ENCODE peak calls at places on chromosome 17, in six cellular contexts. One of them, this sample, is unnamed.
A peak's percentile ranks its signal among the peaks of the same experiment; 100 is the strongest.

GRCh38 chr17:76995352-76996105 is 127.3 kb downstream of the MGAT5B start:
- DNase-seq in cardiac muscle cell: no peak
- DNase-seq in adrenal gland: no peak
- DNase-seq in GM23248: no peak
- DNase-seq in IMR-90: no peak
- DNase-seq in mammary epithelial cell: no peak
- DNase-seq in this sample: no peak

GRCh38 chr17:78602246-78602645 is 25.1 kb upstream of the DNAH17 start:
- DNase-seq in mammary epithelial cell: no peak
- DNase-seq in adrenal gland: no peak
- DNase-seq in GM23248: no peak
- DNase-seq in IMR-90: no peak
- DNase-seq in cardiac muscle cell: no peak
- DNase-seq in this sample: no peak

GRCh38 chr17:47819475-47819874 is 2.1 kb downstream of the OSBPL7 start:
- DNase-seq in adrenal gland: no peak
- DNase-seq in cardiac muscle cell: no peak
- DNase-seq in IMR-90: no peak
- DNase-seq in mammary epithelial cell: no peak
- DNase-seq in GM23248: no peak
- DNase-seq in this sample: no peak

GRCh38 chr17:42414782-42415409 is 8.2 kb downstream of the CAVIN1 start:
- DNase-seq in GM23248: no peak
- DNase-seq in mammary epithelial cell: no peak
- DNase-seq in IMR-90: no peak
- DNase-seq in cardiac muscle cell: no peak
- DNase-seq in adrenal gland: no peak
- DNase-seq in this sample: no peak

GRCh38 chr17:37813753-37814152 is 68.9 kb upstream of the HNF1B start:
- DNase-seq in GM23248: peak; percentile 56
- DNase-seq in adrenal gland: no peak
- DNase-seq in IMR-90: peak; percentile 100
- DNase-seq in mammary epithelial cell: no peak
- DNase-seq in cardiac muscle cell: no peak
- DNase-seq in this sample: peak; percentile 83

GRCh38 chr17:43401293-43401692 is 2.5 kb downstream of the ARL4D start:
- DNase-seq in mammary epithelial cell: peak; percentile 93
- DNase-seq in cardiac muscle cell: no peak
- DNase-seq in GM23248: peak; percentile 98
- DNase-seq in IMR-90: peak; percentile 88
- DNase-seq in adrenal gland: peak; percentile 72
- DNase-seq in this sample: peak; percentile 97

GRCh38 chr17:76989519-76989918 is 121.3 kb downstream of the MGAT5B start:
- DNase-seq in adrenal gland: no peak
- DNase-seq in cardiac muscle cell: no peak
- DNase-seq in mammary epithelial cell: no peak
- DNase-seq in GM23248: no peak
- DNase-seq in IMR-90: no peak
- DNase-seq in this sample: no peak

GRCh38 chr17:19000531-19001011 is 4.0 kb downstream of the FAM83G start:
- DNase-seq in mammary epithelial cell: peak; percentile 82
- DNase-seq in adrenal gland: peak; percentile 77
- DNase-seq in GM23248: peak; percentile 55
- DNase-seq in IMR-90: peak; percentile 59
- DNase-seq in cardiac muscle cell: no peak
- DNase-seq in this sample: no peak

GRCh38 chr17:78780852-78781338 is 1.2 kb downstream of the CYTH1 start:
- DNase-seq in GM23248: peak; percentile 68
- DNase-seq in mammary epithelial cell: no peak
- DNase-seq in IMR-90: no peak
- DNase-seq in cardiac muscle cell: no peak
- DNase-seq in adrenal gland: peak; percentile 59
- DNase-seq in this sample: no peak

GRCh38 chr17:64507418-64507766 is 615 bp downstream of the CEP95 start:
- DNase-seq in adrenal gland: peak; percentile 56
- DNase-seq in GM23248: peak; percentile 91
- DNase-seq in mammary epithelial cell: peak; percentile 61
- DNase-seq in IMR-90: peak; percentile 68
- DNase-seq in cardiac muscle cell: peak; percentile 72
- DNase-seq in this sample: peak; percentile 64

GRCh38 chr17:72634621-72635020 is 457.9 kb downstream of the SLC39A11 start:
- DNase-seq in adrenal gland: no peak
- DNase-seq in mammary epithelial cell: peak; percentile 83
- DNase-seq in cardiac muscle cell: no peak
- DNase-seq in IMR-90: no peak
- DNase-seq in GM23248: no peak
- DNase-seq in this sample: no peak

GRCh38 chr17:30093463-30094147 is 23.0 kb upstream of the NSRP1 start:
- DNase-seq in GM23248: peak; percentile 71
- DNase-seq in IMR-90: peak; percentile 58
- DNase-seq in adrenal gland: peak; percentile 47
- DNase-seq in mammary epithelial cell: peak; percentile 43
- DNase-seq in cardiac muscle cell: peak; percentile 76
- DNase-seq in this sample: peak; percentile 18

GRCh38 chr17:79777166-79777843 is 643 bp upstream of the CBX2 start:
- DNase-seq in cardiac muscle cell: peak; percentile 58
- DNase-seq in adrenal gland: peak; percentile 60
- DNase-seq in GM23248: peak; percentile 64
- DNase-seq in IMR-90: peak; percentile 32
- DNase-seq in mammary epithelial cell: peak; percentile 30
- DNase-seq in this sample: peak; percentile 86

GRCh38 chr17:71632328-71632727 is 488.5 kb upstream of the SOX9 start:
- DNase-seq in cardiac muscle cell: no peak
- DNase-seq in mammary epithelial cell: peak; percentile 35
- DNase-seq in GM23248: peak; percentile 58
- DNase-seq in IMR-90: peak; percentile 41
- DNase-seq in adrenal gland: no peak
- DNase-seq in this sample: no peak

GRCh38 chr17:75619506-75620431 is 13.5 kb upstream of the SMIM5 start:
- DNase-seq in cardiac muscle cell: peak; percentile 47
- DNase-seq in IMR-90: peak; percentile 23
- DNase-seq in adrenal gland: peak; percentile 33
- DNase-seq in mammary epithelial cell: no peak
- DNase-seq in GM23248: peak; percentile 50
- DNase-seq in this sample: peak; percentile 52

GRCh38 chr17:65438708-65439294 is 122.6 kb downstream of the AXIN2 start:
- DNase-seq in adrenal gland: no peak
- DNase-seq in GM23248: peak; percentile 33
- DNase-seq in cardiac muscle cell: peak; percentile 44
- DNase-seq in IMR-90: peak; percentile 22
- DNase-seq in mammary epithelial cell: no peak
- DNase-seq in this sample: no peak

GRCh38 chr17:63623786-63624185 is 1.6 kb downstream of the MAP3K3 start:
- DNase-seq in IMR-90: no peak
- DNase-seq in cardiac muscle cell: no peak
- DNase-seq in GM23248: no peak
- DNase-seq in adrenal gland: no peak
- DNase-seq in mammary epithelial cell: no peak
- DNase-seq in this sample: no peak

GRCh38 chr17:7445011-7445927 is at the start of gene CHRNB1:
- DNase-seq in GM23248: peak; percentile 62
- DNase-seq in cardiac muscle cell: peak; percentile 93
- DNase-seq in mammary epithelial cell: no peak
- DNase-seq in adrenal gland: peak; percentile 98
- DNase-seq in IMR-90: peak; percentile 27
- DNase-seq in this sample: no peak
- H3K4me3 ChIP-seq in GM23248: peak within 1 kb of the TSS; percentile 56
- H3K4me3 ChIP-seq in cardiac muscle cell: peak within 1 kb of the TSS; percentile 28
- H3K4me3 ChIP-seq in mammary epithelial cell: peak within 1 kb of the TSS; percentile 43
- H3K4me3 ChIP-seq in adrenal gland: peak within 1 kb of the TSS; percentile 35
- H3K4me3 ChIP-seq in IMR-90: peak within 1 kb of the TSS; percentile 32
- H3K4me3 ChIP-seq in this sample: no peak within 1 kb of the TSS

GRCh38 chr17:50239913-50240312 is 34.4 kb upstream of the TMEM92 start:
- DNase-seq in adrenal gland: no peak
- DNase-seq in GM23248: peak; percentile 54
- DNase-seq in IMR-90: no peak
- DNase-seq in cardiac muscle cell: no peak
- DNase-seq in mammary epithelial cell: no peak
- DNase-seq in this sample: no peak

GRCh38 chr17:50238594-50239287 is 35.5 kb upstream of the TMEM92 start:
- DNase-seq in adrenal gland: no peak
- DNase-seq in IMR-90: peak; percentile 62
- DNase-seq in cardiac muscle cell: no peak
- DNase-seq in GM23248: peak; percentile 76
- DNase-seq in mammary epithelial cell: peak; percentile 21
- DNase-seq in this sample: no peak

GRCh38 chr17:50241431-50241830 is 32.8 kb upstream of the TMEM92 start:
- DNase-seq in mammary epithelial cell: no peak
- DNase-seq in cardiac muscle cell: no peak
- DNase-seq in adrenal gland: no peak
- DNase-seq in GM23248: no peak
- DNase-seq in IMR-90: no peak
- DNase-seq in this sample: no peak

GRCh38 chr17:50244771-50245170 is 29.5 kb upstream of the TMEM92 start:
- DNase-seq in mammary epithelial cell: no peak
- DNase-seq in IMR-90: no peak
- DNase-seq in cardiac muscle cell: no peak
- DNase-seq in adrenal gland: no peak
- DNase-seq in GM23248: no peak
- DNase-seq in this sample: no peak

GRCh38 chr17:50240876-50241275 is 33.4 kb upstream of the TMEM92 start:
- DNase-seq in GM23248: peak; percentile 79
- DNase-seq in IMR-90: peak; percentile 81
- DNase-seq in cardiac muscle cell: no peak
- DNase-seq in mammary epithelial cell: no peak
- DNase-seq in adrenal gland: no peak
- DNase-seq in this sample: no peak
- H3K9me3 ChIP-seq in GM23248: no peaks in the 10 kb centered on the region
- H3K9me3 ChIP-seq in IMR-90: no peaks in the 10 kb centered on the region
- H3K9me3 ChIP-seq in cardiac muscle cell: no peaks in the 10 kb centered on the region
- H3K9me3 ChIP-seq in mammary epithelial cell: no peaks in the 10 kb centered on the region
- H3K9me3 ChIP-seq in adrenal gland: no peaks in the 10 kb centered on the region
- H3K9me3 ChIP-seq in this sample: peaks cover 16% of the 10 kb centered on the region

DNA sequence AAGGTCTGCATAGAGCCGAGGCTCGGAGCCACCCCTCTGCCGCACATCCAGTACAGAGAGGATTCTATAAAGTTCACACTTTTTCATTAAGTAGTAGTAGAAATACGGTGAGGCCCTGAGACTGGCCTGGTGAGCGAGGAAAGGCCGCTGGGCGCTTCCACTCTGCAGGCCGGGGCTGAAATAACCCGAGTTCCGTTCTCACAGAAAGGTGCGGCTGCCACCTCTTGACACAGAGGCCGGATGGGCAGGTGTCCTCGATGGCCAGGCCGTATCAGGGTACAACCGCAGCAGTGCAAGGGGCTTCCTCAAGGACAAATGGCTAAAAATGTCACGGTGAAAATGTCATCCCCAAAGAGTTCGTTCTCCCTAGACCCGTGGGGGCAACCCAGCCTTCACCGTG is 770 bp upstream of the PCYT2 start:
- DNase-seq in cardiac muscle cell: no peak
- DNase-seq in IMR-90: no peak
- DNase-seq in adrenal gland: no peak
- DNase-seq in mammary epithelial cell: no peak
- DNase-seq in GM23248: no peak
- DNase-seq in this sample: no peak
- H3K36me3 ChIP-seq in cardiac muscle cell: peaks cover 20% of the 10 kb centered on the region
- H3K36me3 ChIP-seq in IMR-90: peaks cover 49% of the 10 kb centered on the region
- H3K36me3 ChIP-seq in adrenal gland: peaks cover 36% of the 10 kb centered on the region
- H3K36me3 ChIP-seq in mammary epithelial cell: peaks cover 12% of the 10 kb centered on the region
- H3K36me3 ChIP-seq in GM23248: peaks cover 10% of the 10 kb centered on the region
- H3K36me3 ChIP-seq in this sample: peaks cover 44% of the 10 kb centered on the region

GRCh38 chr17:81517009-81517338 is 4.4 kb upstream of the ACTG1 start:
- DNase-seq in adrenal gland: no peak
- DNase-seq in cardiac muscle cell: peak; percentile 0
- DNase-seq in IMR-90: no peak
- DNase-seq in mammary epithelial cell: no peak
- DNase-seq in GM23248: no peak
- DNase-seq in this sample: no peak

GRCh38 chr17:81518785-81519283 is 6.2 kb upstream of the ACTG1 start:
- DNase-seq in cardiac muscle cell: peak; percentile 33
- DNase-seq in GM23248: peak; percentile 79
- DNase-seq in adrenal gland: peak; percentile 38
- DNase-seq in mammary epithelial cell: peak; percentile 49
- DNase-seq in IMR-90: no peak
- DNase-seq in this sample: no peak

GRCh38 chr17:81519284-81520020 is 6.9 kb upstream of the ACTG1 start:
- DNase-seq in adrenal gland: peak; percentile 60
- DNase-seq in cardiac muscle cell: peak; percentile 53
- DNase-seq in IMR-90: no peak
- DNase-seq in GM23248: peak; percentile 59
- DNase-seq in mammary epithelial cell: peak; percentile 40
- DNase-seq in this sample: no peak

GRCh38 chr17:81517339-81518112 is 4.9 kb upstream of the ACTG1 start:
- DNase-seq in mammary epithelial cell: no peak
- DNase-seq in IMR-90: no peak
- DNase-seq in cardiac muscle cell: peak; percentile 14
- DNase-seq in adrenal gland: no peak
- DNase-seq in GM23248: peak; percentile 52
- DNase-seq in this sample: no peak

DNA sequence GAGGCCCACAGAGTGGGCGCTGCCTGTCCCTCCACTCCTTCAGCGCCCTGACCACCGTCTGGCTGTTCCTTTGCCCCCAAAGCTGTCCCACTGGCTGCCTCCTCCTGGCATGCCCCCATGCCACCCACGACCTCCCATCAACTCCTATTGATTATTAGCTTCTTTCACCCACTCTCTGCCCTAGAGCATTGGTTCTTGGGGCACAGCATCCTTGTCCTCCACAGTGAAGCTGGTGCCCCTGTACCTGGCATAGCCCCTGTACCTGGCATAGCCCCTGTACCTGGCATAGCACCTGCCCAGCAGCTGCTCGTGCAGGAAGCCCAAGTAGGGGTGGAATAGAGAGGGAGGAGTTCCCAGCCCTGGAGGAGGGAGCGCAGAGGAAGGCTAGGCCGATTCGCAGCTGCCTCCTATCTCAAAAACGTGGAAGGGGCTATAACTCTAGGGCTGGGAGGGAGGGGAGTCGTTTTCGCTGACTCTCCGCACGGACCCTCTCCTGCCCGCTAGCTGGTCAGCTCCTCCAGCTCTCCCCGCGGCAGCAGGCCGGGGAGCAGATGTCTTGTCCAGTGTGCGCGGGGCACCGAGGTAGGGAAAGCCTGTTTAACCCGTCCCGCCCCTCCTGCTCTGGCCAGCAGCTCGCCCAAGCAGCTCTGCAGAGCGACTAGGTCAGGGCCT is 5.7 kb upstream of the ACTG1 start:
- DNase-seq in mammary epithelial cell: no peak
- DNase-seq in GM23248: peak; percentile 52
- DNase-seq in IMR-90: no peak
- DNase-seq in cardiac muscle cell: peak; percentile 55
- DNase-seq in adrenal gland: no peak
- DNase-seq in this sample: no peak
- H3K4me3 ChIP-seq in mammary epithelial cell: peak overlapping the region; percentile 45
- H3K4me3 ChIP-seq in GM23248: peak overlapping the region; percentile 87
- H3K4me3 ChIP-seq in IMR-90: peak overlapping the region; percentile 33
- H3K4me3 ChIP-seq in cardiac muscle cell: no peak overlapping the region
- H3K4me3 ChIP-seq in adrenal gland: no peak overlapping the region
- H3K4me3 ChIP-seq in this sample: no peak overlapping the region

GRCh38 chr17:22512997-22513538 is 820.7 kb downstream of the KCNJ18 start:
- DNase-seq in mammary epithelial cell: no peak
- DNase-seq in GM23248: no peak
- DNase-seq in adrenal gland: no peak
- DNase-seq in cardiac muscle cell: no peak
- DNase-seq in IMR-90: no peak
- DNase-seq in this sample: no peak
- H3K9me3 ChIP-seq in mammary epithelial cell: peaks cover 39% of the 10 kb centered on the region
- H3K9me3 ChIP-seq in GM23248: no peaks in the 10 kb centered on the region
- H3K9me3 ChIP-seq in adrenal gland: no peaks in the 10 kb centered on the region
- H3K9me3 ChIP-seq in cardiac muscle cell: no peaks in the 10 kb centered on the region
- H3K9me3 ChIP-seq in IMR-90: peaks cover 22% of the 10 kb centered on the region
- H3K9me3 ChIP-seq in this sample: no peaks in the 10 kb centered on the region

This sample was measured in MG63.